ENCODE peak calls at places on chromosomes 13 and 19, in seven cellular contexts. V is effector CD4-positive, alpha-beta T cell; Y is upper lobe of right lung; J is brain microvascular endothelial cell; Z is anterior cingulate cortex; X is ascending aorta; U is NCI-H1436. W is an unnamed sample.

GRCh38 chr13:78192721-78193120 is 274.1 kb upstream of the EDNRB start:
- DNase-seq in V (no peak), J (no peak), Y (no peak), Z (no peak), X (no peak), U (no peak), W (no peak)

GRCh38 chr13:52085416-52085815 is 43.5 kb downstream of the NEK5 start:
- DNase-seq in J (peak; percentile 39), V (no peak), Y (no peak), U (no peak), Z (no peak), X (no peak), W (no peak)

GRCh38 chr13:28324181-28324789 is 170.6 kb downstream of the FLT1 start:
- DNase-seq in U (no peak), Y (no peak), V (peak; percentile 25), Z (peak; percentile 33), J (peak; percentile 81), X (no peak), W (peak; percentile 88)

GRCh38 chr19:35992902-35993765 is 1.9 kb upstream of the SDHAF1 start:
- DNase-seq in J (no peak), Z (no peak), U (no peak), X (no peak), V (no peak), Y (no peak), W (no peak)

GRCh38 chr19:40144947-40145748 is 46.1 kb upstream of the MAP3K10 start:
- DNase-seq in X (no peak), Z (no peak), J (no peak), Y (no peak), V (no peak), U (no peak), W (no peak)

GRCh38 chr19:5048727-5049553 is 80.0 kb downstream of the KDM4B start:
- DNase-seq in Z (no peak), Y (no peak), J (peak; percentile 58), V (no peak), X (peak; percentile 35), U (no peak), W (peak; percentile 81)

GRCh38 chr13:28413999-28414398 is 80.9 kb downstream of the FLT1 start:
- DNase-seq in Z (no peak), X (no peak), Y (no peak), U (no peak), J (no peak), V (no peak), W (no peak)

GRCh38 chr19:46660601-46661019 is 372 bp downstream of the DACT3 start:
- DNase-seq in X (no peak), Y (no peak), J (no peak), V (no peak), U (no peak), Z (no peak), W (peak; percentile 79)

GRCh38 chr19:10112895-10113591 is 1.6 kb downstream of the P2RY11 start:
- DNase-seq in X (no peak), Z (no peak), Y (peak; percentile 81), V (peak; percentile 58), U (no peak), J (no peak), W (peak; percentile 94)

GRCh38 chr13:35926859-35927530 is 204.2 kb downstream of the DCLK1 start:
- DNase-seq in U (no peak), Y (no peak), J (no peak), Z (no peak), X (no peak), V (no peak), W (no peak)

W was measured in H7.